ENCODE peak calls at places on chromosomes 3 and 15, in four cellular contexts. One of them, this sample, is unnamed.

GRCh38 chr15:86489992-86490391 is 410.3 kb downstream of the AGBL1 start:
- DNase-seq in NAMALWA: no peak
- DNase-seq in EL: no peak
- DNase-seq in GM13977: no peak
- DNase-seq in this sample: no peak

GRCh38 chr3:123027292-123028232 is at the start of gene SEMA5B:
- DNase-seq in NAMALWA: no peak
- DNase-seq in EL: peak
- DNase-seq in GM13977: peak
- DNase-seq in this sample: no peak

GRCh38 chr15:48059786-48060185 is 61.0 kb upstream of the SLC24A5 start:
- DNase-seq in NAMALWA: no peak
- DNase-seq in EL: no peak
- DNase-seq in GM13977: no peak
- DNase-seq in this sample: no peak

GRCh38 chr3:57972421-57973111 is 35.7 kb upstream of the FLNB start:
- DNase-seq in NAMALWA: no peak
- DNase-seq in EL: no peak
- DNase-seq in GM13977: no peak
- DNase-seq in this sample: no peak

GRCh38 chr3:127711021-127711420 is 38.3 kb downstream of the ABTB1 start:
- DNase-seq in NAMALWA: no peak
- DNase-seq in EL: no peak
- DNase-seq in GM13977: no peak
- DNase-seq in this sample: no peak

GRCh38 chr15:81858586-81858985 is 187.2 kb downstream of the MEX3B start:
- DNase-seq in NAMALWA: no peak
- DNase-seq in EL: no peak
- DNase-seq in GM13977: no peak
- DNase-seq in this sample: no peak

GRCh38 chr3:193960485-193961172 is 175.3 kb upstream of the HES1 start:
- DNase-seq in NAMALWA: no peak
- DNase-seq in EL: no peak
- DNase-seq in GM13977: no peak
- DNase-seq in this sample: no peak

GRCh38 chr15:101523560-101523940 is 34.0 kb upstream of the PCSK6 start:
- DNase-seq in NAMALWA: no peak
- DNase-seq in EL: no peak
- DNase-seq in GM13977: no peak
- DNase-seq in this sample: no peak

GRCh38 chr3:32276279-32276841 is 37.9 kb downstream of the CMTM8 start:
- DNase-seq in NAMALWA: no peak
- DNase-seq in EL: peak
- DNase-seq in GM13977: no peak
- DNase-seq in this sample: no peak

GRCh38 chr15:96421211-96421610 is 90.7 kb downstream of the NR2F2 start:
- DNase-seq in NAMALWA: no peak
- DNase-seq in EL: peak
- DNase-seq in GM13977: no peak
- DNase-seq in this sample: no peak

GRCh38 chr3:43073836-43074220 is 32.1 kb downstream of the POMGNT2 start:
- DNase-seq in NAMALWA: peak
- DNase-seq in EL: no peak
- DNase-seq in GM13977: no peak
- DNase-seq in this sample: no peak

GRCh38 chr15:23467110-23467600 is 20.1 kb upstream of the GOLGA6L2 start:
- DNase-seq in NAMALWA: peak
- DNase-seq in EL: peak
- DNase-seq in GM13977: peak
- DNase-seq in this sample: no peak

GRCh38 chr3:138440596-138440995 is 6.2 kb downstream of the ESYT3 start:
- DNase-seq in NAMALWA: no peak
- DNase-seq in EL: peak
- DNase-seq in GM13977: no peak
- DNase-seq in this sample: no peak

GRCh38 chr3:5517921-5518320 is 330.4 kb downstream of the EDEM1 start:
- DNase-seq in NAMALWA: no peak
- DNase-seq in EL: no peak
- DNase-seq in GM13977: no peak
- DNase-seq in this sample: no peak

GRCh38 chr3:52346623-52347530 is 30.8 kb downstream of the DNAH1 start:
- DNase-seq in NAMALWA: no peak
- DNase-seq in EL: peak
- DNase-seq in GM13977: no peak
- DNase-seq in this sample: no peak

GRCh38 chr3:39255503-39256325 is 24.1 kb downstream of the CX3CR1 start:
- DNase-seq in NAMALWA: peak
- DNase-seq in EL: no peak
- DNase-seq in GM13977: peak
- DNase-seq in this sample: peak

GRCh38 chr3:44674211-44674610 is 25.7 kb downstream of the ZNF35 start:
- DNase-seq in NAMALWA: no peak
- DNase-seq in EL: no peak
- DNase-seq in GM13977: no peak
- DNase-seq in this sample: no peak

GRCh38 chr3:65955792-65956477 is 82.8 kb downstream of the MAGI1 start:
- DNase-seq in NAMALWA: no peak
- DNase-seq in EL: peak
- DNase-seq in GM13977: no peak
- DNase-seq in this sample: no peak

GRCh38 chr3:100563652-100564215 is 45.7 kb upstream of the ADGRG7 start:
- DNase-seq in NAMALWA: no peak
- DNase-seq in EL: no peak
- DNase-seq in GM13977: no peak
- DNase-seq in this sample: no peak

GRCh38 chr3:192851821-192852352 is 65.8 kb downstream of the MB21D2 start:
- DNase-seq in NAMALWA: no peak
- DNase-seq in EL: peak
- DNase-seq in GM13977: no peak
- DNase-seq in this sample: no peak

GRCh38 chr3:81788650-81789049 is 27.2 kb upstream of the GBE1 start:
- DNase-seq in NAMALWA: no peak
- DNase-seq in EL: no peak
- DNase-seq in GM13977: peak
- DNase-seq in this sample: no peak

GRCh38 chr15:88657326-88658069 is 18.7 kb downstream of the ISG20 start:
- DNase-seq in NAMALWA: no peak
- DNase-seq in EL: peak
- DNase-seq in GM13977: peak
- DNase-seq in this sample: no peak

GRCh38 chr3:192957441-192957951 is 39.8 kb upstream of the MB21D2 start:
- DNase-seq in NAMALWA: no peak
- DNase-seq in EL: peak
- DNase-seq in GM13977: no peak
- DNase-seq in this sample: no peak

GRCh38 chr3:30305021-30305420 is 301.4 kb upstream of the TGFBR2 start:
- DNase-seq in NAMALWA: no peak
- DNase-seq in EL: peak
- DNase-seq in GM13977: no peak
- DNase-seq in this sample: no peak

GRCh38 chr3:52238193-52238760 is 681 bp downstream of the TWF2 start:
- DNase-seq in NAMALWA: no peak
- DNase-seq in EL: no peak
- DNase-seq in GM13977: no peak
- DNase-seq in this sample: no peak

GRCh38 chr15:101156509-101157159 is 95.2 kb downstream of the CHSY1 start:
- DNase-seq in NAMALWA: peak
- DNase-seq in EL: no peak
- DNase-seq in GM13977: peak
- DNase-seq in this sample: peak

GRCh38 chr3:150740733-150741496 is 22.1 kb downstream of the SIAH2 start:
- DNase-seq in NAMALWA: no peak
- DNase-seq in EL: no peak
- DNase-seq in GM13977: no peak
- DNase-seq in this sample: no peak

This sample was measured in GM12864.